ENCODE peak calls at places on chromosomes 7 and 10, in four cellular contexts. One of them, this sample, is unnamed.

GRCh38 chr10:24701447-24701846 is 22.2 kb downstream of the ARHGAP21 start:
- DNase-seq in kidney: no peak
- DNase-seq in heart left ventricle: no peak
- DNase-seq in K562: no peak
- DNase-seq in this sample: no peak

GRCh38 chr7:24786941-24787340 is 29.7 kb upstream of the GSDME start:
- DNase-seq in kidney: no peak
- DNase-seq in heart left ventricle: no peak
- DNase-seq in K562: no peak
- DNase-seq in this sample: peak; percentile 88

GRCh38 chr10:125683821-125684220 is 858 bp upstream of the TEX36 start:
- DNase-seq in kidney: no peak
- DNase-seq in heart left ventricle: no peak
- DNase-seq in K562: no peak
- DNase-seq in this sample: no peak

GRCh38 chr7:41695661-41696322 is 7.1 kb downstream of the INHBA start:
- DNase-seq in kidney: no peak
- DNase-seq in heart left ventricle: no peak
- DNase-seq in K562: no peak
- DNase-seq in this sample: no peak

GRCh38 chr10:97099089-97099488 is 86.7 kb downstream of the SLIT1 start:
- DNase-seq in kidney: no peak
- DNase-seq in heart left ventricle: no peak
- DNase-seq in K562: no peak
- DNase-seq in this sample: no peak

GRCh38 chr10:7794627-7795026 is 6.7 kb downstream of the ATP5F1C start:
- DNase-seq in kidney: no peak
- DNase-seq in heart left ventricle: no peak
- DNase-seq in K562: no peak
- DNase-seq in this sample: no peak

GRCh38 chr7:94300176-94300835 is 94.4 kb upstream of the COL1A2 start:
- DNase-seq in kidney: no peak
- DNase-seq in heart left ventricle: no peak
- DNase-seq in K562: no peak
- DNase-seq in this sample: no peak

GRCh38 chr10:68987611-68988010 is 992 bp upstream of the KIFBP start:
- DNase-seq in kidney: no peak
- DNase-seq in heart left ventricle: no peak
- DNase-seq in K562: no peak
- DNase-seq in this sample: no peak

GRCh38 chr7:158976849-158977593 is 120.7 kb downstream of the DYNC2I1 start:
- DNase-seq in kidney: peak; percentile 84
- DNase-seq in heart left ventricle: peak; percentile 81
- DNase-seq in K562: peak; percentile 93
- DNase-seq in this sample: peak; percentile 77

GRCh38 chr7:113026941-113027340 is 59.7 kb downstream of the GPR85 start:
- DNase-seq in kidney: no peak
- DNase-seq in heart left ventricle: no peak
- DNase-seq in K562: no peak
- DNase-seq in this sample: no peak

GRCh38 chr10:124640538-124641231 is 103.5 kb downstream of the FAM53B start:
- DNase-seq in kidney: peak; percentile 87
- DNase-seq in heart left ventricle: no peak
- DNase-seq in K562: peak; percentile 46
- DNase-seq in this sample: no peak

GRCh38 chr10:124643281-124644009 is 100.7 kb downstream of the FAM53B start:
- DNase-seq in kidney: peak; percentile 58
- DNase-seq in heart left ventricle: no peak
- DNase-seq in K562: no peak
- DNase-seq in this sample: no peak

GRCh38 chr10:124644281-124644680 is 99.9 kb downstream of the FAM53B start:
- DNase-seq in kidney: no peak
- DNase-seq in heart left ventricle: no peak
- DNase-seq in K562: no peak
- DNase-seq in this sample: no peak

GRCh38 chr10:124641282-124642075 is 102.7 kb downstream of the FAM53B start:
- DNase-seq in kidney: peak; percentile 57
- DNase-seq in heart left ventricle: peak; percentile 84
- DNase-seq in K562: peak; percentile 41
- DNase-seq in this sample: no peak

GRCh38 chr10:124642076-124642710 is 102.0 kb downstream of the FAM53B start:
- DNase-seq in kidney: peak; percentile 60
- DNase-seq in heart left ventricle: peak; percentile 77
- DNase-seq in K562: no peak
- DNase-seq in this sample: no peak
- H3K27ac ChIP-seq in kidney: no peak overlapping the region
- H3K27ac ChIP-seq in heart left ventricle: peak overlapping the region; percentile 85
- H3K27ac ChIP-seq in K562: no peak overlapping the region
- H3K27ac ChIP-seq in this sample: no peak overlapping the region

GRCh38 chr7:105224884-105225651 is 163.7 kb downstream of the SRPK2 start:
- DNase-seq in kidney: no peak
- DNase-seq in heart left ventricle: peak; percentile 43
- DNase-seq in K562: no peak
- DNase-seq in this sample: no peak

GRCh38 chr7:105228555-105228954 is 160.2 kb downstream of the SRPK2 start:
- DNase-seq in kidney: no peak
- DNase-seq in heart left ventricle: no peak
- DNase-seq in K562: no peak
- DNase-seq in this sample: no peak

GRCh38 chr7:105229641-105230040 is 159.1 kb downstream of the SRPK2 start:
- DNase-seq in kidney: no peak
- DNase-seq in heart left ventricle: no peak
- DNase-seq in K562: no peak
- DNase-seq in this sample: no peak

GRCh38 chr7:105230486-105230885 is 158.2 kb downstream of the SRPK2 start:
- DNase-seq in kidney: no peak
- DNase-seq in heart left ventricle: no peak
- DNase-seq in K562: no peak
- DNase-seq in this sample: no peak

DNA sequence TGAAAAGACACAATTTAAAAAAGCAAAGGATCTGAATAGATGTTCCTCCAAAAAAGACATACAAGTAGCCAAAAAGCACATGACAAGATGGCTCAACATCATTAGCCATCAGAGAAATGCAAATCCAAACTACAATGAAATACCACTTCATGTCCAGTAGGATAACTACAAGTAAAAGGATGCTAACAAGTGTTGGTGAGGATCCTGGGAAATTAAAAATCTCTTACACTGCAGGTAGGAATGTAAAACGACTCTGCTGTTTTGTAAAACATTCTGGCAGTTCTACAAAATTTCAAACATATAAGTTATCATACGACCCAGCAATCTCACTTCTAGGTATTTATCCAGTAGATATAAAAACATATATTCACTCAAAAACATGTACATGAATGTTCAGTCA is 161.3 kb downstream of the SRPK2 start:
- DNase-seq in kidney: no peak
- DNase-seq in heart left ventricle: no peak
- DNase-seq in K562: no peak
- DNase-seq in this sample: no peak
- H3K9me3 ChIP-seq in kidney: no peaks in the 10 kb centered on the region
- H3K9me3 ChIP-seq in heart left ventricle: no peaks in the 10 kb centered on the region
- H3K9me3 ChIP-seq in K562: no peaks in the 10 kb centered on the region
- H3K9me3 ChIP-seq in this sample: peaks cover 3% of the 10 kb centered on the region

GRCh38 chr10:61994404-61995031 is 93.0 kb downstream of the ARID5B start:
- DNase-seq in kidney: no peak
- DNase-seq in heart left ventricle: no peak
- DNase-seq in K562: no peak
- DNase-seq in this sample: no peak

GRCh38 chr10:61992059-61992460 is 90.6 kb downstream of the ARID5B start:
- DNase-seq in kidney: no peak
- DNase-seq in heart left ventricle: no peak
- DNase-seq in K562: no peak
- DNase-seq in this sample: no peak

GRCh38 chr10:61992683-61993629 is 91.5 kb downstream of the ARID5B start:
- DNase-seq in kidney: no peak
- DNase-seq in heart left ventricle: peak; percentile 62
- DNase-seq in K562: no peak
- DNase-seq in this sample: no peak

GRCh38 chr10:61993676-61994401 is 92.3 kb downstream of the ARID5B start:
- DNase-seq in kidney: no peak
- DNase-seq in heart left ventricle: no peak
- DNase-seq in K562: no peak
- DNase-seq in this sample: no peak

GRCh38 chr10:61995093-61995492 is 93.6 kb downstream of the ARID5B start:
- DNase-seq in kidney: no peak
- DNase-seq in heart left ventricle: no peak
- DNase-seq in K562: no peak
- DNase-seq in this sample: no peak
- H3K27ac ChIP-seq in kidney: no peak overlapping the region
- H3K27ac ChIP-seq in heart left ventricle: no peak overlapping the region
- H3K27ac ChIP-seq in K562: no peak overlapping the region
- H3K27ac ChIP-seq in this sample: no peak overlapping the region

GRCh38 chr7:85229544-85229943 is 42.7 kb upstream of the SEMA3D start:
- DNase-seq in kidney: no peak
- DNase-seq in heart left ventricle: no peak
- DNase-seq in K562: no peak
- DNase-seq in this sample: no peak
- H3K9me3 ChIP-seq in kidney: no peaks in the 10 kb centered on the region
- H3K9me3 ChIP-seq in heart left ventricle: no peaks in the 10 kb centered on the region
- H3K9me3 ChIP-seq in K562: no peaks in the 10 kb centered on the region
- H3K9me3 ChIP-seq in this sample: no peaks in the 10 kb centered on the region

DNA sequence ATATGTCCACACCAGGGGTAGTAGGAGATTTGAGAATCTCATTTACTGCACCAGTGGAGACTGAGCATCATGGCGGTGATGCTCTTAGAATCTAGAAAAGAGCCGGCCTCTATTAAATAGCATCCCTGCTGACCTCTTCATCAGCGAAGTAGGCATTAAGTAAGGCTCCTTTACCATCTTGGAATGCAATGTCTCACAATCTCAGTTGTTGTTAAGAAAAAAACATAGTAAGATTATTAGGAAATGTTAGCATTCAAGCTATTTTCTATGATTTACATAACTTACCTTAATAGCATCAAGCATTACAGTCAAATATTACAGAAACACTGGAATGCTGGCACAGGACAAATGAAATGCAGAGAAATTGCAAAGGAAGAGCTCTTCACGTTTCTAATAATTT is 54.5 kb downstream of the ORC5 start:
- DNase-seq in kidney: no peak
- DNase-seq in heart left ventricle: no peak
- DNase-seq in K562: no peak
- DNase-seq in this sample: no peak
- H3K27ac ChIP-seq in kidney: no peak overlapping the region
- H3K27ac ChIP-seq in heart left ventricle: no peak overlapping the region
- H3K27ac ChIP-seq in K562: no peak overlapping the region
- H3K27ac ChIP-seq in this sample: no peak overlapping the region

DNA sequence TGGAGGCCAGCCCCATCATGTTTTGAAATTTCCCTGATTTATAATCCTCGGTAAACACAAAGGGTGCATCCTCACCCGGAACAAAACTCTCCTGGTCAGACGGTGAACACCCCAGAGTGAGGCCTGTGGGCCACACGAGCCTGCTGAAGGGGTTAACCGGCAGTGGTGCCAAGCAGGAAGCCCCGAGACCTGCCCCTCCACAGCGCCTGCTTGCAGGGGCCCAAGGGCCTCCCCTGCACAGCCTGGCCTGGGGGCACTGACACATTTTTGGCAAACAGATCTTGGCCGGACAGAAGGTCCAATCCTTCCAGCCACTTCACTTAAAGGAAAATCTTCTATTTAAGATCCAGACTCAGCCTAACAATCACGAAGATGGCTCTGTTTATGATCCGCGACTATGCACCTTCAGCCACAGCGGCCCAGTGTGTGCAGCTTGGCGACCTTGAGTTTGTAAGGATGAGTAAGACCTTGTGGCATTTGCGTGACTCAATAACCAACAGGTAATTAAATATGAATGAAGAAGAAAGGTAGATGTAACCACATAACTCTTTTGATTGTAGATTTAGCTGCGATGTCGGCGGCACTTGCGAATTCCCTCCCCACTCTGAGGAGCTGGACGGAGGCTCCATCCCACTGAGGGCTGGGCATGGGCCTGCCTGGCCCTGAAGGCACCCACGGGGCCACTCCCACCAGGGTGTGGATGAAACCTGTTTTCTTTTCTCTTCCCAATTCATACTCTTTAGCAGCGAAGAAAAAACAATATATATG is 328.2 kb downstream of the DNAJB6 start:
- DNase-seq in kidney: peak; percentile 48
- DNase-seq in heart left ventricle: no peak
- DNase-seq in K562: no peak
- DNase-seq in this sample: no peak
- H3K9me3 ChIP-seq in kidney: no peaks in the 10 kb centered on the region
- H3K9me3 ChIP-seq in heart left ventricle: no peaks in the 10 kb centered on the region
- H3K9me3 ChIP-seq in K562: no peaks in the 10 kb centered on the region
- H3K9me3 ChIP-seq in this sample: peaks cover 4% of the 10 kb centered on the region

GRCh38 chr7:45389073-45389872 is 184.9 kb upstream of the ADCY1 start:
- DNase-seq in kidney: no peak
- DNase-seq in heart left ventricle: no peak
- DNase-seq in K562: no peak
- DNase-seq in this sample: no peak
- H3K27ac ChIP-seq in kidney: no peak overlapping the region
- H3K27ac ChIP-seq in heart left ventricle: no peak overlapping the region
- H3K27ac ChIP-seq in K562: no peak overlapping the region
- H3K27ac ChIP-seq in this sample: no peak overlapping the region